ENCODE peak calls at places on chromosomes 2 and 18, in five cellular contexts. One of them, this sample, is unnamed.

GRCh38 chr2:15614545-15615309 is 23.1 kb downstream of the DDX1 start:
- ATAC-seq in activated CD8-positive, alpha-beta T cell treated with anti-CD3 and anti-CD28 coated beads for 36 hours: no peak
- ATAC-seq in CD4-positive, alpha-beta T cell: no peak
- ATAC-seq in left lobe of liver: peak
- ATAC-seq in pancreas: peak
- ATAC-seq in this sample: no peak

GRCh38 chr2:231627384-231628156 is 34.9 kb downstream of the TEX44 start:
- ATAC-seq in activated CD8-positive, alpha-beta T cell treated with anti-CD3 and anti-CD28 coated beads for 36 hours: no peak
- ATAC-seq in CD4-positive, alpha-beta T cell: no peak
- ATAC-seq in left lobe of liver: no peak
- ATAC-seq in pancreas: peak
- ATAC-seq in this sample: no peak

GRCh38 chr2:48287971-48288370 is 242.0 kb upstream of the STON1 start:
- ATAC-seq in activated CD8-positive, alpha-beta T cell treated with anti-CD3 and anti-CD28 coated beads for 36 hours: no peak
- ATAC-seq in CD4-positive, alpha-beta T cell: no peak
- ATAC-seq in left lobe of liver: no peak
- ATAC-seq in pancreas: no peak
- ATAC-seq in this sample: no peak

GRCh38 chr2:974054-974453 is 23.4 kb downstream of the SNTG2 start:
- ATAC-seq in activated CD8-positive, alpha-beta T cell treated with anti-CD3 and anti-CD28 coated beads for 36 hours: peak
- ATAC-seq in CD4-positive, alpha-beta T cell: peak
- ATAC-seq in left lobe of liver: no peak
- ATAC-seq in pancreas: no peak
- ATAC-seq in this sample: no peak

GRCh38 chr2:216562689-216563435 is 64.2 kb downstream of the RPL37A start:
- ATAC-seq in activated CD8-positive, alpha-beta T cell treated with anti-CD3 and anti-CD28 coated beads for 36 hours: no peak
- ATAC-seq in CD4-positive, alpha-beta T cell: no peak
- ATAC-seq in left lobe of liver: no peak
- ATAC-seq in pancreas: no peak
- ATAC-seq in this sample: no peak

GRCh38 chr2:121058852-121059558 is 226.0 kb downstream of the TFCP2L1 start:
- ATAC-seq in activated CD8-positive, alpha-beta T cell treated with anti-CD3 and anti-CD28 coated beads for 36 hours: no peak
- ATAC-seq in CD4-positive, alpha-beta T cell: no peak
- ATAC-seq in left lobe of liver: no peak
- ATAC-seq in pancreas: peak
- ATAC-seq in this sample: no peak

GRCh38 chr2:120867290-120868231 is 131.9 kb downstream of the GLI2 start:
- ATAC-seq in activated CD8-positive, alpha-beta T cell treated with anti-CD3 and anti-CD28 coated beads for 36 hours: no peak
- ATAC-seq in CD4-positive, alpha-beta T cell: no peak
- ATAC-seq in left lobe of liver: peak
- ATAC-seq in pancreas: peak
- ATAC-seq in this sample: no peak

GRCh38 chr2:85758361-85759256 is 4.8 kb downstream of the ATOH8 start:
- ATAC-seq in activated CD8-positive, alpha-beta T cell treated with anti-CD3 and anti-CD28 coated beads for 36 hours: no peak
- ATAC-seq in CD4-positive, alpha-beta T cell: no peak
- ATAC-seq in left lobe of liver: peak
- ATAC-seq in pancreas: peak
- ATAC-seq in this sample: no peak

GRCh38 chr2:23698733-23699391 is 228.1 kb downstream of the ATAD2B start:
- ATAC-seq in activated CD8-positive, alpha-beta T cell treated with anti-CD3 and anti-CD28 coated beads for 36 hours: no peak
- ATAC-seq in CD4-positive, alpha-beta T cell: no peak
- ATAC-seq in left lobe of liver: peak
- ATAC-seq in pancreas: no peak
- ATAC-seq in this sample: no peak

GRCh38 chr2:203897544-203897943 is 30.0 kb downstream of the CTLA4 start:
- ATAC-seq in activated CD8-positive, alpha-beta T cell treated with anti-CD3 and anti-CD28 coated beads for 36 hours: no peak
- ATAC-seq in CD4-positive, alpha-beta T cell: no peak
- ATAC-seq in left lobe of liver: no peak
- ATAC-seq in pancreas: no peak
- ATAC-seq in this sample: peak

GRCh38 chr18:36634573-36635216 is 194.1 kb downstream of the TPGS2 start:
- ATAC-seq in activated CD8-positive, alpha-beta T cell treated with anti-CD3 and anti-CD28 coated beads for 36 hours: no peak
- ATAC-seq in CD4-positive, alpha-beta T cell: no peak
- ATAC-seq in left lobe of liver: no peak
- ATAC-seq in pancreas: no peak
- ATAC-seq in this sample: no peak

This sample was measured in stimulated activated memory B cell treated with anti-CD40 and anti-IgM and Interleukin-4, amounts not matched to agents 10 μg/mL and 1 μg/mL and 100 μg/mL, for 72 hours.